ENCODE peak calls at places on chromosomes 7 and 10, in six cellular contexts. One of them, this sample, is unnamed.

GRCh38 chr7:42237891-42238531 is 1.0 kb upstream of the GLI3 start:
- DNase-seq in cardiac muscle cell: peak
- DNase-seq in PC-9: no peak
- DNase-seq in A549: no peak
- DNase-seq in left ventricle myocardium inferior: peak
- DNase-seq in astrocyte: peak
- DNase-seq in this sample: peak

GRCh38 chr7:131827421-131827820 is 271.0 kb upstream of the PODXL start:
- DNase-seq in PC-9: no peak
- DNase-seq in astrocyte: peak
- DNase-seq in A549: no peak
- DNase-seq in left ventricle myocardium inferior: no peak
- DNase-seq in cardiac muscle cell: no peak
- DNase-seq in this sample: no peak

GRCh38 chr7:32155712-32156111 is 85.5 kb upstream of the PDE1C start:
- DNase-seq in cardiac muscle cell: no peak
- DNase-seq in astrocyte: no peak
- DNase-seq in PC-9: no peak
- DNase-seq in left ventricle myocardium inferior: no peak
- DNase-seq in A549: no peak
- DNase-seq in this sample: no peak

GRCh38 chr7:104795616-104796398 is 218.2 kb upstream of the KMT2E start:
- DNase-seq in left ventricle myocardium inferior: no peak
- DNase-seq in A549: no peak
- DNase-seq in cardiac muscle cell: no peak
- DNase-seq in astrocyte: peak
- DNase-seq in PC-9: no peak
- DNase-seq in this sample: no peak

GRCh38 chr10:90930070-90930837 is 9.4 kb upstream of the ANKRD1 start:
- DNase-seq in left ventricle myocardium inferior: peak
- DNase-seq in PC-9: peak
- DNase-seq in cardiac muscle cell: peak
- DNase-seq in A549: peak
- DNase-seq in astrocyte: peak
- DNase-seq in this sample: no peak

GRCh38 chr7:45983720-45984032 is 62.6 kb upstream of the IGFBP3 start:
- DNase-seq in astrocyte: no peak
- DNase-seq in cardiac muscle cell: no peak
- DNase-seq in left ventricle myocardium inferior: no peak
- DNase-seq in A549: no peak
- DNase-seq in PC-9: no peak
- DNase-seq in this sample: no peak

GRCh38 chr10:110498087-110498981 is 627 bp downstream of the DUSP5 start:
- DNase-seq in astrocyte: peak
- DNase-seq in left ventricle myocardium inferior: peak
- DNase-seq in cardiac muscle cell: peak
- DNase-seq in A549: peak
- DNase-seq in PC-9: peak
- DNase-seq in this sample: peak

GRCh38 chr10:35890970-35891330 is 248.9 kb upstream of the FZD8 start:
- DNase-seq in astrocyte: no peak
- DNase-seq in PC-9: no peak
- DNase-seq in A549: no peak
- DNase-seq in left ventricle myocardium inferior: no peak
- DNase-seq in cardiac muscle cell: peak
- DNase-seq in this sample: no peak

GRCh38 chr7:9785211-9785610 is 1188.5 kb upstream of the PHF14 start:
- DNase-seq in left ventricle myocardium inferior: no peak
- DNase-seq in PC-9: no peak
- DNase-seq in A549: no peak
- DNase-seq in cardiac muscle cell: no peak
- DNase-seq in astrocyte: no peak
- DNase-seq in this sample: no peak

GRCh38 chr10:4144802-4145201 is 359.8 kb upstream of the KLF6 start:
- DNase-seq in cardiac muscle cell: no peak
- DNase-seq in left ventricle myocardium inferior: no peak
- DNase-seq in astrocyte: no peak
- DNase-seq in PC-9: peak
- DNase-seq in A549: no peak
- DNase-seq in this sample: no peak

GRCh38 chr10:4767033-4767814 is 58.8 kb upstream of the AKR1E2 start:
- DNase-seq in PC-9: no peak
- DNase-seq in astrocyte: peak
- DNase-seq in A549: peak
- DNase-seq in left ventricle myocardium inferior: no peak
- DNase-seq in cardiac muscle cell: peak
- DNase-seq in this sample: no peak

GRCh38 chr7:73659983-73660382 is 7.6 kb upstream of the VPS37D start:
- DNase-seq in astrocyte: no peak
- DNase-seq in A549: no peak
- DNase-seq in left ventricle myocardium inferior: no peak
- DNase-seq in cardiac muscle cell: no peak
- DNase-seq in PC-9: no peak
- DNase-seq in this sample: no peak

GRCh38 chr10:79424221-79425073 is 21.0 kb downstream of the ZCCHC24 start:
- DNase-seq in astrocyte: no peak
- DNase-seq in left ventricle myocardium inferior: peak
- DNase-seq in A549: no peak
- DNase-seq in PC-9: no peak
- DNase-seq in cardiac muscle cell: peak
- DNase-seq in this sample: peak

GRCh38 chr10:86225098-86225782 is 141.4 kb downstream of the GRID1 start:
- DNase-seq in A549: peak
- DNase-seq in astrocyte: peak
- DNase-seq in left ventricle myocardium inferior: no peak
- DNase-seq in PC-9: peak
- DNase-seq in cardiac muscle cell: peak
- DNase-seq in this sample: no peak

GRCh38 chr7:81676813-81677212 is 93.0 kb downstream of the HGF start:
- DNase-seq in A549: no peak
- DNase-seq in PC-9: no peak
- DNase-seq in astrocyte: peak
- DNase-seq in cardiac muscle cell: no peak
- DNase-seq in left ventricle myocardium inferior: no peak
- DNase-seq in this sample: no peak

GRCh38 chr7:54946764-54947163 is 72.1 kb upstream of the EGFR start:
- DNase-seq in astrocyte: no peak
- DNase-seq in A549: no peak
- DNase-seq in cardiac muscle cell: no peak
- DNase-seq in left ventricle myocardium inferior: no peak
- DNase-seq in PC-9: peak
- DNase-seq in this sample: no peak

GRCh38 chr7:35430547-35431153 is 176.8 kb upstream of the TBX20 start:
- DNase-seq in A549: peak
- DNase-seq in cardiac muscle cell: peak
- DNase-seq in astrocyte: no peak
- DNase-seq in PC-9: peak
- DNase-seq in left ventricle myocardium inferior: no peak
- DNase-seq in this sample: no peak

GRCh38 chr7:50394315-50394714 is 55.8 kb downstream of the FIGNL1 start:
- DNase-seq in astrocyte: no peak
- DNase-seq in PC-9: no peak
- DNase-seq in cardiac muscle cell: no peak
- DNase-seq in A549: no peak
- DNase-seq in left ventricle myocardium inferior: no peak
- DNase-seq in this sample: no peak

GRCh38 chr10:132360766-132361447 is 28.9 kb downstream of the LRRC27 start:
- DNase-seq in left ventricle myocardium inferior: no peak
- DNase-seq in A549: peak
- DNase-seq in astrocyte: no peak
- DNase-seq in PC-9: no peak
- DNase-seq in cardiac muscle cell: no peak
- DNase-seq in this sample: no peak

GRCh38 chr10:93410697-93411348 is 71.3 kb downstream of the MYOF start:
- DNase-seq in astrocyte: no peak
- DNase-seq in PC-9: no peak
- DNase-seq in left ventricle myocardium inferior: no peak
- DNase-seq in A549: no peak
- DNase-seq in cardiac muscle cell: no peak
- DNase-seq in this sample: no peak

GRCh38 chr10:93403741-93404354 is 78.3 kb downstream of the MYOF start:
- DNase-seq in PC-9: no peak
- DNase-seq in astrocyte: no peak
- DNase-seq in left ventricle myocardium inferior: no peak
- DNase-seq in A549: no peak
- DNase-seq in cardiac muscle cell: no peak
- DNase-seq in this sample: no peak

GRCh38 chr10:93408788-93409187 is 73.3 kb downstream of the MYOF start:
- DNase-seq in cardiac muscle cell: no peak
- DNase-seq in astrocyte: no peak
- DNase-seq in A549: no peak
- DNase-seq in left ventricle myocardium inferior: no peak
- DNase-seq in PC-9: no peak
- DNase-seq in this sample: no peak

GRCh38 chr10:93403152-93403551 is 79.0 kb downstream of the MYOF start:
- DNase-seq in A549: no peak
- DNase-seq in left ventricle myocardium inferior: no peak
- DNase-seq in astrocyte: no peak
- DNase-seq in PC-9: no peak
- DNase-seq in cardiac muscle cell: no peak
- DNase-seq in this sample: no peak

GRCh38 chr10:93406367-93407145 is 75.6 kb downstream of the MYOF start:
- DNase-seq in cardiac muscle cell: peak
- DNase-seq in left ventricle myocardium inferior: no peak
- DNase-seq in astrocyte: peak
- DNase-seq in A549: no peak
- DNase-seq in PC-9: no peak
- DNase-seq in this sample: no peak
- H3K4me3 ChIP-seq in cardiac muscle cell: no peak
- H3K4me3 ChIP-seq in left ventricle myocardium inferior: no peak
- H3K4me3 ChIP-seq in astrocyte: no peak
- H3K4me3 ChIP-seq in A549: no peak
- H3K4me3 ChIP-seq in PC-9: no peak
- H3K4me3 ChIP-seq in this sample: no peak

DNA sequence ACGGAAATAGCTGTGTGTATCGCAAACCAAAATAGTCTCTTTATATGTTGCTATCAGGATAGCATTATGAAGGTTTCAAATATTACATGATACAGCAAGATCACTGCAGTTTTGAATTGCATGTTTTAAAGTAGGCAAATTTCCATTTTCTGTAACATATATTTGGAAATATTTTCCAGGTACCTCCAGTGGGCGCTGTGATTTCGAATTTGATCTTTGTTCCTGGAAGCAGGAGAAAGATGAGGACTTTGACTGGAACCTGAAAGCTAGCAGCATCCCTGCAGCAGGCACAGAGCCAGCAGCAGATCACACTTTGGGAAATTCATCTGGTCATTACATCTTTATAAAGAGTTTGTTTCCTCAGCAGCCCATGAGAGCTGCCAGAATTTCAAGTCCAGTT is 299.0 kb downstream of the MALRD1 start:
- DNase-seq in PC-9: no peak
- DNase-seq in left ventricle myocardium inferior: no peak
- DNase-seq in astrocyte: no peak
- DNase-seq in cardiac muscle cell: peak
- DNase-seq in A549: peak
- DNase-seq in this sample: no peak
- TF ChIP-seq CTCF in PC-9: peak
- TF ChIP-seq CTCF in left ventricle myocardium inferior: no peak
- TF ChIP-seq CTCF in astrocyte: no peak
- TF ChIP-seq CTCF in cardiac muscle cell: peak
- TF ChIP-seq CTCF in A549: no peak
- TF ChIP-seq CTCF in this sample: no peak

GRCh38 chr10:125060038-125060437 is 100.3 kb downstream of the CTBP2 start:
- DNase-seq in cardiac muscle cell: peak
- DNase-seq in astrocyte: peak
- DNase-seq in left ventricle myocardium inferior: no peak
- DNase-seq in A549: no peak
- DNase-seq in PC-9: no peak
- DNase-seq in this sample: no peak

GRCh38 chr10:125060486-125060850 is 99.9 kb downstream of the CTBP2 start:
- DNase-seq in left ventricle myocardium inferior: no peak
- DNase-seq in A549: no peak
- DNase-seq in cardiac muscle cell: no peak
- DNase-seq in astrocyte: peak
- DNase-seq in PC-9: no peak
- DNase-seq in this sample: no peak

GRCh38 chr10:125062244-125063208 is 97.8 kb downstream of the CTBP2 start:
- DNase-seq in astrocyte: no peak
- DNase-seq in cardiac muscle cell: peak
- DNase-seq in PC-9: no peak
- DNase-seq in left ventricle myocardium inferior: peak
- DNase-seq in A549: no peak
- DNase-seq in this sample: peak

GRCh38 chr10:125060851-125061556 is 99.4 kb downstream of the CTBP2 start:
- DNase-seq in cardiac muscle cell: peak
- DNase-seq in PC-9: peak
- DNase-seq in left ventricle myocardium inferior: peak
- DNase-seq in astrocyte: peak
- DNase-seq in A549: peak
- DNase-seq in this sample: peak

GRCh38 chr10:125061557-125062243 is 98.7 kb downstream of the CTBP2 start:
- DNase-seq in cardiac muscle cell: no peak
- DNase-seq in PC-9: no peak
- DNase-seq in left ventricle myocardium inferior: no peak
- DNase-seq in astrocyte: no peak
- DNase-seq in A549: no peak
- DNase-seq in this sample: no peak
- H3K4me3 ChIP-seq in cardiac muscle cell: no peak
- H3K4me3 ChIP-seq in PC-9: no peak
- H3K4me3 ChIP-seq in left ventricle myocardium inferior: peak
- H3K4me3 ChIP-seq in astrocyte: no peak
- H3K4me3 ChIP-seq in A549: no peak
- H3K4me3 ChIP-seq in this sample: peak

GRCh38 chr10:586716-587115 is 102.8 kb downstream of the DIP2C start:
- DNase-seq in left ventricle myocardium inferior: no peak
- DNase-seq in PC-9: no peak
- DNase-seq in A549: no peak
- DNase-seq in cardiac muscle cell: no peak
- DNase-seq in astrocyte: no peak
- DNase-seq in this sample: no peak

GRCh38 chr10:588246-589165 is 101.0 kb downstream of the DIP2C start:
- DNase-seq in left ventricle myocardium inferior: peak
- DNase-seq in A549: no peak
- DNase-seq in astrocyte: peak
- DNase-seq in cardiac muscle cell: peak
- DNase-seq in PC-9: peak
- DNase-seq in this sample: peak

GRCh38 chr10:583433-583832 is 106.0 kb downstream of the DIP2C start:
- DNase-seq in PC-9: no peak
- DNase-seq in left ventricle myocardium inferior: no peak
- DNase-seq in astrocyte: no peak
- DNase-seq in A549: no peak
- DNase-seq in cardiac muscle cell: no peak
- DNase-seq in this sample: no peak

GRCh38 chr10:586151-586550 is 103.3 kb downstream of the DIP2C start:
- DNase-seq in astrocyte: no peak
- DNase-seq in left ventricle myocardium inferior: no peak
- DNase-seq in A549: no peak
- DNase-seq in PC-9: no peak
- DNase-seq in cardiac muscle cell: no peak
- DNase-seq in this sample: no peak

DNA sequence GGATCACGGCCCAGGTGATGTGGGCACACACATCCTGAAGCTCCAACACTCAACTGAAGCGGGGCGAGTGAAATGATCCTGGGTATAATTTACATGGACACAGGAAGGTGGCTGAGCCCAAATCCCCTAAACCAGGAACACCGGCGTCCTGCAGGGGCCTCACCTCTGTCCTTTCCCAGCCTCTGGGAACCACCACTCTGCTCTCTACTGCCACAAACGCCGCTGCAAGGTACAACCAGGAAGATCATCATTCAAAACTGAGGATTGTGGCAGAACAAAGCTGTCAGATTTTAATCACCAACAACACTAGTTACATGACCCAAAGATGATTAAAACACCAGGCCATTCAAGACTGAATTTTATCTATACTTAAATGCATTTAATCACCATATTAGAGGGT is 104.0 kb downstream of the DIP2C start:
- DNase-seq in astrocyte: no peak
- DNase-seq in PC-9: no peak
- DNase-seq in cardiac muscle cell: no peak
- DNase-seq in A549: no peak
- DNase-seq in left ventricle myocardium inferior: no peak
- DNase-seq in this sample: no peak
- TF ChIP-seq CTCF in astrocyte: no peak
- TF ChIP-seq CTCF in PC-9: no peak
- TF ChIP-seq CTCF in cardiac muscle cell: no peak
- TF ChIP-seq CTCF in A549: no peak
- TF ChIP-seq CTCF in left ventricle myocardium inferior: no peak
- TF ChIP-seq CTCF in this sample: no peak

This sample was measured in psoas muscle.